ENCODE peak calls at places on chromosomes 3 and 15, in seven cellular contexts. P, E, O, I, T, B and H are unnamed samples.

GRCh38 chr3:149663966-149664365 is 6.1 kb upstream of the WWTR1 start:
- DNase-seq in P (no peak), E (no peak), O (no peak), I (no peak), T (no peak), B (no peak), H (no peak)

GRCh38 chr3:167184511-167184910 is 195.6 kb downstream of the ZBBX start:
- DNase-seq in P (no peak), E (no peak), O (no peak), I (peak), T (no peak), B (no peak), H (no peak)

GRCh38 chr15:85589873-85590272 is 204.9 kb downstream of the KLHL25 start:
- DNase-seq in P (no peak), E (no peak), O (no peak), I (no peak), T (no peak), B (no peak), H (no peak)

GRCh38 chr15:99507732-99508571 is 57.8 kb upstream of the MEF2A start:
- DNase-seq in P (no peak), E (no peak), O (no peak), I (no peak), T (peak), B (no peak), H (no peak)

GRCh38 chr3:158845748-158846350 is 44.0 kb downstream of the MFSD1 start:
- DNase-seq in P (no peak), E (peak), O (peak), I (peak), T (no peak), B (no peak), H (no peak)

GRCh38 chr3:136632625-136633081 is 119.5 kb downstream of the STAG1 start:
- DNase-seq in P (no peak), E (no peak), O (no peak), I (no peak), T (no peak), B (no peak), H (no peak)

GRCh38 chr3:141231923-141232861 is 567 bp downstream of the PXYLP1 start:
- DNase-seq in P (peak), E (peak), O (no peak), I (peak), T (peak), B (peak), H (no peak)

GRCh38 chr3:50502225-50502583 is 1.2 kb downstream of the CACNA2D2 start:
- DNase-seq in P (no peak), E (no peak), O (no peak), I (no peak), T (no peak), B (no peak), H (no peak)

GRCh38 chr15:72774696-72775383 is 8.7 kb downstream of the ADPGK start:
- DNase-seq in P (no peak), E (no peak), O (no peak), I (no peak), T (no peak), B (no peak), H (no peak)

GRCh38 chr3:53346514-53346913 is 829 bp downstream of the DCP1A start:
- DNase-seq in P (no peak), E (no peak), O (no peak), I (peak), T (no peak), B (no peak), H (no peak)

GRCh38 chr3:112372396-112372795 is 39.4 kb downstream of the CD200 start:
- DNase-seq in P (no peak), E (no peak), O (no peak), I (no peak), T (no peak), B (no peak), H (no peak)

GRCh38 chr3:61569856-61570255 is 8.5 kb downstream of the PTPRG start:
- DNase-seq in P (no peak), E (no peak), O (no peak), I (no peak), T (no peak), B (no peak), H (no peak)

GRCh38 chr3:190737451-190737850 is 125.0 kb downstream of the GMNC start:
- DNase-seq in P (no peak), E (no peak), O (no peak), I (no peak), T (no peak), B (no peak), H (no peak)

GRCh38 chr15:62502451-62502850 is 337.4 kb upstream of the C2CD4B start:
- DNase-seq in P (no peak), E (no peak), O (no peak), I (no peak), T (no peak), B (no peak), H (no peak)

GRCh38 chr3:133475245-133476010 is 75.6 kb downstream of the BFSP2 start:
- DNase-seq in P (no peak), E (no peak), O (no peak), I (no peak), T (no peak), B (no peak), H (no peak)

GRCh38 chr3:188433526-188433855 is 279.5 kb downstream of the LPP start:
- DNase-seq in P (no peak), E (no peak), O (no peak), I (no peak), T (no peak), B (no peak), H (no peak)

GRCh38 chr3:9135930-9136525 is 113.4 kb downstream of the SRGAP3 start:
- DNase-seq in P (no peak), E (peak), O (no peak), I (peak), T (no peak), B (no peak), H (no peak)

GRCh38 chr3:140128217-140129137 is 193.5 kb downstream of the CLSTN2 start:
- DNase-seq in P (no peak), E (peak), O (peak), I (peak), T (no peak), B (peak), H (no peak)

GRCh38 chr3:31288641-31289100 is 244.1 kb upstream of the STT3B start:
- DNase-seq in P (no peak), E (no peak), O (peak), I (peak), T (no peak), B (peak), H (no peak)

GRCh38 chr15:71639531-71639930 is 170.8 kb upstream of the NR2E3 start:
- DNase-seq in P (no peak), E (no peak), O (no peak), I (no peak), T (no peak), B (no peak), H (no peak)

GRCh38 chr3:107810195-107811071 is 280.4 kb downstream of the CD47 start:
- DNase-seq in P (no peak), E (no peak), O (no peak), I (no peak), T (no peak), B (no peak), H (no peak)

DNA sequence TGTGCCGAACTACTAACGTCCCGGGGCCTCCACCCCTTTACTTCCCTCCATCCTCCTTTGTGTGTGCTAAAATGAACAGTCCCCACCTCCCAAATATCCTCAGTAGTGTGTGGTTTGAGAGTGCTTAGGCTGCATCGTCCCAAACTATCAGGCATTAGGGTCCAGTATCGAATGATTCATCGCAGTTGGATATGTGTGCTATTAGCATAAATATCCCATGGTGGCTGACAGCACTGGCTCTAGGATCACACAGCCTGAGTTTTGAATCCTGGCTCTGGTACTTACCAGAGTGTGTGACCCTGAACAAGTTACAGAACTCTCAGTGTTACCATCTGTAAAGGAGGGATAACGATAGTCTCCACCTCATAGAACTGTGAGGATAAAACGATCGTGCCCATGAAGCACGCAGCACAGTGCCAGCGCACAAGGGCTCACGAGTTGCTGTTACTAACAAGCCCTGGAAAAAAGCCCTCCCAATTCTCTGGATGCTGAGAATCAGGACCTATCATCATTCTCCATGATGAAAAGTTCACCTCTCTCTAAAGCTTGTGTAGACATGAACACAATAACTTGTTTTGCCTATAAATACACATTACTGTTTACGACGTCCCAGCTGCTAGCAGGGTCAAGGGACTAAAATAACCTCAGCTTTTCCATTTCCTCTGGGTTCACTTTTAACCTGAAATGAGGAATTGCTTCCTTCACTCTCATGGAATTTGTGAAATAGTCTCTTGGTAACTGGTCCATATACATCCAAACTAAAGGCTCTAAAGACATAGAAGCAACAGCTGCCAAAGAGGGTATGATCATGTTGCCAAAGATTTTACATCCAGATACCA is 51.0 kb downstream of the VGLL4 start:
- DNase-seq in P (no peak), E (no peak), O (no peak), I (no peak), T (no peak), B (no peak), H (no peak)
- H3K4me3 ChIP-seq in P (peak), E (no peak), O (no peak), I (no peak), T (no peak), B (no peak), H (no peak)

DNA sequence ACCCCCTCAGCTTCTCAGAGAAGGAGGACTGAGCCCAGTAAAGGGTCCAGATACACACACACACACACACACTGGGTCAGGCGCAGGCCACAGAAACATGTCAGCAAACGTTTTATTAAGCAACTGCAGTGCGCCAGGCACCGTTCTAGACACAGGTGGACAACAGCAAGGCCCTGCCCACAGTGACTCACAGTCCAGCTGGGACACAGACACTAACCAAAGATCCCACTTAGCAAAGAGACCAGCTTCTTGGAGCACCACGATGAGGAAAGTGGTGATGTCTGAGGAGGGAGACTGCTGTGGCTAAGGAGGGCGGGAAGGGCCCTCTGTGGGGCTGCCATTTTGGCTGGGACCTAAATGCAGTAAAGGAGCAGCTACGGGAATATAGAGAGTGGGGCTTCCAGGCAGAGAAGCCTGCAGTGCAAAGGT is 2.8 kb upstream of the VILL start:
- DNase-seq in P (no peak), E (no peak), O (no peak), I (no peak), T (peak), B (peak), H (no peak)
- TF ChIP-seq POLR2AphosphoS5 in P (no peak), E (no peak), O (no peak), I (no peak), T (no peak), B (no peak), H (no peak)

DNA sequence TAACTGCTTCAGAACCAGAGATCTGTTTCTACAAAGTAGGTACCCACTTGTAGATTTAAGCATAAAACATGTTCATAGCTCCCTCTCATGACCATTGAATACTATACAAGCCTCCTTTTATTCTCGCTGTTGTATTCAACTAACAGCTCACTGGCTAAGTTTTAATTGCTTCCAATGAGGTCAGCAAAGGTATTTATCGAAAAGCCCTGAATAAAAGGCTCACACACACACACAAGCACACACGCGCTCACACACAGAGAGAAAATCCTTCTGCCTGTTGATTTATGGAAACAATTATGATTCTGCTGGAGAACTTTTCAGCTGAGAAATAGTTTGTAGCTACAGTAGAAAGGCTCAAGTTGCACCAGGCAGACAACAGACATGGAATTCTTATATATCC is at the start of gene FGF7:
- DNase-seq in P (no peak), E (no peak), O (no peak), I (peak), T (no peak), B (no peak), H (no peak)
- H3K4me3 ChIP-seq in P (peak), E (no peak), O (no peak), I (no peak), T (peak), B (peak), H (peak)

GRCh38 chr3:156902916-156903315 is 76.8 kb downstream of the LEKR1 start:
- DNase-seq in P (no peak), E (no peak), O (no peak), I (no peak), T (no peak), B (no peak), H (no peak)
- TF ChIP-seq POLR2AphosphoS5 in P (no peak), E (no peak), O (no peak), I (no peak), T (no peak), B (no peak), H (no peak)

GRCh38 chr15:56804908-56805307 is 71.6 kb upstream of the ZNF280D start:
- DNase-seq in P (no peak), E (no peak), O (no peak), I (no peak), T (no peak), B (no peak), H (no peak)
- H3K4me3 ChIP-seq in P (no peak), E (no peak), O (no peak), I (no peak), T (no peak), B (no peak), H (no peak)

DNA sequence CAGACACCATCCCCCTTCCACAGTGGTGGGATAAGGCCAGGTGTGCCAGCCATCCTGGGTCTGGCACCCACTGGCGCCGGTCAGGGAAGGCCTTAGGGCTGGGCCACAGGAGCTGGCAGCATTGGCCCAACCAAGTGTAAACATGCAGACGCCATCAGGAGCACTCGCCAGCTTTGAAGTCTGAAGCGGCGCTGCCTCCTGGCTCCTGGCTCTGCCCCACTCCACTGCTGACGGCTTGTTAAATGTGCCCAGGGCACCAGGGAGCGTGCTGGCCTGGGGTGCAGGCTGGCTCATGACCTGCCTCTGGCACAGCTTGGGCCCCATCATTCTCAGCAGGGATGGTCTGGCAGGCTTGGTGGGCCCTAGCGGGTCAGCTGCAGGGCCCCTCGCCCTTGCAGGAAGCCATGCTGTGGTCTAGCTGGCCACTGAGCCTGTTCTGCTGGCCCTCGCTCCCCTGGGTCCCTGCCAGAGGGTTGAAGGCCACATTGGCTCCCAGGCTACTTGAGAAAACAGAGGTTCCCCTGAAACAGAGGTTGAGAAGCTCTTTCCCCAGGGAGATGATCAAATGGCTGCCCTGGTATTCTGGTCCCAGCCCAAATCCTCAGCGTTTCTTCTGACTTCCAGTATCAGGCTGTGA is 116.6 kb downstream of the DNAJB8 start:
- DNase-seq in P (no peak), E (no peak), O (no peak), I (no peak), T (peak), B (no peak), H (no peak)
- TF ChIP-seq POLR2AphosphoS5 in P (no peak), E (no peak), O (no peak), I (no peak), T (no peak), B (no peak), H (no peak)

GRCh38 chr3:10192953-10193691 is 28.4 kb downstream of the IRAK2 start:
- DNase-seq in P (no peak), E (peak), O (no peak), I (peak), T (peak), B (peak), H (no peak)
- H3K4me3 ChIP-seq in P (no peak), E (no peak), O (no peak), I (no peak), T (no peak), B (no peak), H (no peak)

GRCh38 chr15:94780108-94780507 is 548.7 kb downstream of the MCTP2 start:
- DNase-seq in P (no peak), E (no peak), O (no peak), I (no peak), T (no peak), B (no peak), H (no peak)
- TF ChIP-seq POLR2AphosphoS5 in P (no peak), E (no peak), O (no peak), I (no peak), T (no peak), B (no peak), H (no peak)

DNA sequence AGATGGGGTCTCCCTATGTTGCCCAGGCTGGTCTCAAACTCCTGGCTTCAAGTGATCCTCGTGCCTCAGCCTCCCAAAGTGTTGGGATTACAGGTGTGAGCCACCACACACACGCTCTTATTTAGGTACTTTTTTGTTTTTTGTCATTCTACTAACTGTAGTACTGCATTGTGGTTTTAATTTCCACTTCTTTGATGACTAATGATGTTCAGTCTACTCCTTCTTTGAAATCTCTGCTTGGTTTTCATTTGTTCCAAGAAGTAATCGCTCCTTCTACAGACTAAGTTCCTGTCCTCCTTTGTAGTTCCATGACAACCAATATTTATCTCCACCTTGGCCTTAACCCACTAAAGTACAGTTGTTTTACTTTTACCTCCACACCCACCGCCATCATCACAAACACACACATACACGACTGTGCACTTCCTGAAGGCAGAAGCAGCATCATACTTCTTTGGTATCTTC is 529 bp upstream of the DLEC1 start:
- DNase-seq in P (no peak), E (no peak), O (no peak), I (no peak), T (no peak), B (no peak), H (no peak)
- H3K4me3 ChIP-seq in P (no peak), E (no peak), O (no peak), I (peak), T (no peak), B (no peak), H (peak)

DNA sequence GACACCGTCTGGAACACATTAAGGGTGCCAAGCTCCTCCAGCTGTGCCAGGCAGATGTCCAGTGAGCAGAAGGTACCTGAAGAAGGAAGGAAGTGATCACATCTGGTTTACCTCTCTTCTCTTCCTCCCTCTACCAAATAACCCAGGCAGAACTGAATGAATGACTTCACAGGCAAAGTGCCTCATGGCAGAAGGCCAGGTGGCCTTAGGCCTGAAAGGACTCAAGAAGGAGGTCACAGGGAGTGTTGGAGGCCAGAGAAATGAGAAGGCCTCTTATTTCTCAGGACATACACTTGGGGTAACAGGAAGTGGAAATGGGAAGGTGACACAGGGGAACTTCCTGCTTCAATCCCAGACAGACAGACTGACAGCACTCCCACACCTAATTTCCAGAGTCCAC is 17.4 kb upstream of the SIN3A start:
- DNase-seq in P (no peak), E (no peak), O (no peak), I (no peak), T (no peak), B (no peak), H (no peak)
- TF ChIP-seq POLR2AphosphoS5 in P (no peak), E (no peak), O (no peak), I (no peak), T (no peak), B (no peak), H (no peak)